ENCODE peak calls at places on chromosome 19, in six cellular contexts. One of them, this sample, is unnamed.

GRCh38 chr19:47005873-47006272 is 13.8 kb upstream of the NPAS1 start:
- DNase-seq in left ventricle myocardium inferior: no peak
- DNase-seq in naive thymus-derived CD4-positive, alpha-beta T cell: no peak
- DNase-seq in lung: no peak
- DNase-seq in stimulated activated CD4-positive, alpha-beta T cell treated with anti-CD3 and anti-CD28 coated beads, Interleukin-12 subunit alpha, Interleukin-12 subunit beta, amount 100 ng/mL, for 48 hours: no peak
- DNase-seq in NCI-H1417: no peak
- DNase-seq in this sample: no peak

GRCh38 chr19:2055871-2056809 is 5.1 kb upstream of the MKNK2 start:
- DNase-seq in stimulated activated CD4-positive, alpha-beta T cell treated with anti-CD3 and anti-CD28 coated beads, Interleukin-12 subunit alpha, Interleukin-12 subunit beta, amount 100 ng/mL, for 48 hours: no peak
- DNase-seq in NCI-H1417: peak; percentile 62
- DNase-seq in left ventricle myocardium inferior: peak; percentile 71
- DNase-seq in lung: peak; percentile 57
- DNase-seq in naive thymus-derived CD4-positive, alpha-beta T cell: no peak
- DNase-seq in this sample: peak; percentile 82

GRCh38 chr19:54266133-54266532 is 9.1 kb upstream of the LILRB5 start:
- DNase-seq in stimulated activated CD4-positive, alpha-beta T cell treated with anti-CD3 and anti-CD28 coated beads, Interleukin-12 subunit alpha, Interleukin-12 subunit beta, amount 100 ng/mL, for 48 hours: peak; percentile 56
- DNase-seq in lung: peak; percentile 79
- DNase-seq in NCI-H1417: peak; percentile 67
- DNase-seq in left ventricle myocardium inferior: peak; percentile 73
- DNase-seq in naive thymus-derived CD4-positive, alpha-beta T cell: peak; percentile 34
- DNase-seq in this sample: peak; percentile 86

GRCh38 chr19:3986260-3987041 is 1.2 kb upstream of the EEF2 start:
- DNase-seq in NCI-H1417: peak; percentile 91
- DNase-seq in stimulated activated CD4-positive, alpha-beta T cell treated with anti-CD3 and anti-CD28 coated beads, Interleukin-12 subunit alpha, Interleukin-12 subunit beta, amount 100 ng/mL, for 48 hours: no peak
- DNase-seq in lung: peak; percentile 53
- DNase-seq in naive thymus-derived CD4-positive, alpha-beta T cell: peak; percentile 70
- DNase-seq in left ventricle myocardium inferior: no peak
- DNase-seq in this sample: no peak

GRCh38 chr19:4583961-4584669 is 24.6 kb upstream of the SEMA6B start:
- DNase-seq in stimulated activated CD4-positive, alpha-beta T cell treated with anti-CD3 and anti-CD28 coated beads, Interleukin-12 subunit alpha, Interleukin-12 subunit beta, amount 100 ng/mL, for 48 hours: no peak
- DNase-seq in left ventricle myocardium inferior: no peak
- DNase-seq in NCI-H1417: peak; percentile 50
- DNase-seq in lung: no peak
- DNase-seq in naive thymus-derived CD4-positive, alpha-beta T cell: no peak
- DNase-seq in this sample: no peak

GRCh38 chr19:46319620-46320019 is 22.8 kb downstream of the HIF3A start:
- DNase-seq in lung: no peak
- DNase-seq in naive thymus-derived CD4-positive, alpha-beta T cell: no peak
- DNase-seq in NCI-H1417: no peak
- DNase-seq in stimulated activated CD4-positive, alpha-beta T cell treated with anti-CD3 and anti-CD28 coated beads, Interleukin-12 subunit alpha, Interleukin-12 subunit beta, amount 100 ng/mL, for 48 hours: no peak
- DNase-seq in left ventricle myocardium inferior: no peak
- DNase-seq in this sample: no peak

GRCh38 chr19:51927859-51928258 is 587 bp downstream of the ZNF613 start:
- DNase-seq in left ventricle myocardium inferior: no peak
- DNase-seq in naive thymus-derived CD4-positive, alpha-beta T cell: no peak
- DNase-seq in NCI-H1417: no peak
- DNase-seq in lung: no peak
- DNase-seq in stimulated activated CD4-positive, alpha-beta T cell treated with anti-CD3 and anti-CD28 coated beads, Interleukin-12 subunit alpha, Interleukin-12 subunit beta, amount 100 ng/mL, for 48 hours: no peak
- DNase-seq in this sample: no peak

GRCh38 chr19:21604351-21604926 is 99.0 kb downstream of the ZNF429 start:
- DNase-seq in stimulated activated CD4-positive, alpha-beta T cell treated with anti-CD3 and anti-CD28 coated beads, Interleukin-12 subunit alpha, Interleukin-12 subunit beta, amount 100 ng/mL, for 48 hours: no peak
- DNase-seq in NCI-H1417: peak; percentile 48
- DNase-seq in left ventricle myocardium inferior: no peak
- DNase-seq in lung: no peak
- DNase-seq in naive thymus-derived CD4-positive, alpha-beta T cell: peak; percentile 50
- DNase-seq in this sample: no peak

GRCh38 chr19:38683393-38684077 is 36.1 kb downstream of the ACTN4 start:
- DNase-seq in NCI-H1417: peak; percentile 12
- DNase-seq in lung: peak; percentile 91
- DNase-seq in naive thymus-derived CD4-positive, alpha-beta T cell: no peak
- DNase-seq in stimulated activated CD4-positive, alpha-beta T cell treated with anti-CD3 and anti-CD28 coated beads, Interleukin-12 subunit alpha, Interleukin-12 subunit beta, amount 100 ng/mL, for 48 hours: peak; percentile 23
- DNase-seq in left ventricle myocardium inferior: no peak
- DNase-seq in this sample: no peak

GRCh38 chr19:17398902-17399527 is 5.0 kb upstream of the CCDC194 start:
- DNase-seq in left ventricle myocardium inferior: no peak
- DNase-seq in stimulated activated CD4-positive, alpha-beta T cell treated with anti-CD3 and anti-CD28 coated beads, Interleukin-12 subunit alpha, Interleukin-12 subunit beta, amount 100 ng/mL, for 48 hours: no peak
- DNase-seq in lung: no peak
- DNase-seq in NCI-H1417: no peak
- DNase-seq in naive thymus-derived CD4-positive, alpha-beta T cell: no peak
- DNase-seq in this sample: no peak

GRCh38 chr19:33282036-33282686 is 20.2 kb downstream of the CEBPA start:
- DNase-seq in left ventricle myocardium inferior: no peak
- DNase-seq in lung: no peak
- DNase-seq in naive thymus-derived CD4-positive, alpha-beta T cell: no peak
- DNase-seq in stimulated activated CD4-positive, alpha-beta T cell treated with anti-CD3 and anti-CD28 coated beads, Interleukin-12 subunit alpha, Interleukin-12 subunit beta, amount 100 ng/mL, for 48 hours: no peak
- DNase-seq in NCI-H1417: no peak
- DNase-seq in this sample: no peak

GRCh38 chr19:6276447-6276846 is 3.3 kb downstream of the MLLT1 start:
- DNase-seq in left ventricle myocardium inferior: peak; percentile 53
- DNase-seq in NCI-H1417: no peak
- DNase-seq in stimulated activated CD4-positive, alpha-beta T cell treated with anti-CD3 and anti-CD28 coated beads, Interleukin-12 subunit alpha, Interleukin-12 subunit beta, amount 100 ng/mL, for 48 hours: no peak
- DNase-seq in naive thymus-derived CD4-positive, alpha-beta T cell: no peak
- DNase-seq in lung: peak; percentile 54
- DNase-seq in this sample: peak; percentile 75

GRCh38 chr19:19655051-19655594 is 8.4 kb downstream of the ATP13A1 start:
- DNase-seq in lung: no peak
- DNase-seq in NCI-H1417: no peak
- DNase-seq in naive thymus-derived CD4-positive, alpha-beta T cell: no peak
- DNase-seq in left ventricle myocardium inferior: no peak
- DNase-seq in stimulated activated CD4-positive, alpha-beta T cell treated with anti-CD3 and anti-CD28 coated beads, Interleukin-12 subunit alpha, Interleukin-12 subunit beta, amount 100 ng/mL, for 48 hours: no peak
- DNase-seq in this sample: no peak

GRCh38 chr19:38669532-38669931 is 22.1 kb downstream of the ACTN4 start:
- DNase-seq in lung: no peak
- DNase-seq in stimulated activated CD4-positive, alpha-beta T cell treated with anti-CD3 and anti-CD28 coated beads, Interleukin-12 subunit alpha, Interleukin-12 subunit beta, amount 100 ng/mL, for 48 hours: no peak
- DNase-seq in left ventricle myocardium inferior: no peak
- DNase-seq in naive thymus-derived CD4-positive, alpha-beta T cell: no peak
- DNase-seq in NCI-H1417: no peak
- DNase-seq in this sample: no peak

GRCh38 chr19:11324079-11324661 is 15.3 kb downstream of the RAB3D start:
- DNase-seq in lung: peak; percentile 87
- DNase-seq in NCI-H1417: peak; percentile 75
- DNase-seq in naive thymus-derived CD4-positive, alpha-beta T cell: peak; percentile 18
- DNase-seq in left ventricle myocardium inferior: peak; percentile 74
- DNase-seq in stimulated activated CD4-positive, alpha-beta T cell treated with anti-CD3 and anti-CD28 coated beads, Interleukin-12 subunit alpha, Interleukin-12 subunit beta, amount 100 ng/mL, for 48 hours: no peak
- DNase-seq in this sample: peak; percentile 83

GRCh38 chr19:51807111-51807701 is 12.2 kb downstream of the FPR3 start:
- DNase-seq in naive thymus-derived CD4-positive, alpha-beta T cell: no peak
- DNase-seq in stimulated activated CD4-positive, alpha-beta T cell treated with anti-CD3 and anti-CD28 coated beads, Interleukin-12 subunit alpha, Interleukin-12 subunit beta, amount 100 ng/mL, for 48 hours: no peak
- DNase-seq in left ventricle myocardium inferior: no peak
- DNase-seq in NCI-H1417: no peak
- DNase-seq in lung: no peak
- DNase-seq in this sample: no peak

GRCh38 chr19:40200352-40201099 is 9.3 kb downstream of the MAP3K10 start:
- DNase-seq in naive thymus-derived CD4-positive, alpha-beta T cell: no peak
- DNase-seq in lung: no peak
- DNase-seq in stimulated activated CD4-positive, alpha-beta T cell treated with anti-CD3 and anti-CD28 coated beads, Interleukin-12 subunit alpha, Interleukin-12 subunit beta, amount 100 ng/mL, for 48 hours: no peak
- DNase-seq in left ventricle myocardium inferior: no peak
- DNase-seq in NCI-H1417: no peak
- DNase-seq in this sample: no peak

GRCh38 chr19:10419200-10419645 is 1.1 kb upstream of the PDE4A start:
- DNase-seq in naive thymus-derived CD4-positive, alpha-beta T cell: no peak
- DNase-seq in lung: no peak
- DNase-seq in stimulated activated CD4-positive, alpha-beta T cell treated with anti-CD3 and anti-CD28 coated beads, Interleukin-12 subunit alpha, Interleukin-12 subunit beta, amount 100 ng/mL, for 48 hours: no peak
- DNase-seq in left ventricle myocardium inferior: no peak
- DNase-seq in NCI-H1417: peak; percentile 42
- DNase-seq in this sample: no peak

GRCh38 chr19:52226652-52227051 is 36.8 kb downstream of the PPP2R1A start:
- DNase-seq in NCI-H1417: no peak
- DNase-seq in stimulated activated CD4-positive, alpha-beta T cell treated with anti-CD3 and anti-CD28 coated beads, Interleukin-12 subunit alpha, Interleukin-12 subunit beta, amount 100 ng/mL, for 48 hours: peak; percentile 9
- DNase-seq in naive thymus-derived CD4-positive, alpha-beta T cell: no peak
- DNase-seq in lung: no peak
- DNase-seq in left ventricle myocardium inferior: no peak
- DNase-seq in this sample: no peak